ENCODE peak calls at places on chromosomes 5 and 9, in nine cellular contexts. One of them, this sample, is unnamed.

GRCh38 chr5:34028349-34028748 is 14.7 kb downstream of the C1QTNF3 start:
- DNase-seq in fibroblast of mammary gland: no peak
- DNase-seq in HS-5: no peak
- DNase-seq in NAMALWA: no peak
- DNase-seq in NCI-H2081: no peak
- DNase-seq in memory B cell: no peak
- DNase-seq in HT1080: no peak
- DNase-seq in colonic mucosa: no peak
- DNase-seq in ACHN: no peak
- DNase-seq in this sample: no peak

GRCh38 chr5:73701566-73701965 is 75.6 kb downstream of the ARHGEF28 start:
- DNase-seq in fibroblast of mammary gland: peak
- DNase-seq in HS-5: no peak
- DNase-seq in NAMALWA: no peak
- DNase-seq in NCI-H2081: no peak
- DNase-seq in memory B cell: no peak
- DNase-seq in HT1080: no peak
- DNase-seq in colonic mucosa: no peak
- DNase-seq in ACHN: no peak
- DNase-seq in this sample: no peak

GRCh38 chr5:159096555-159097460 is 2.9 kb downstream of the EBF1 start:
- DNase-seq in fibroblast of mammary gland: no peak
- DNase-seq in HS-5: no peak
- DNase-seq in NAMALWA: no peak
- DNase-seq in NCI-H2081: no peak
- DNase-seq in memory B cell: no peak
- DNase-seq in HT1080: no peak
- DNase-seq in colonic mucosa: no peak
- DNase-seq in ACHN: no peak
- DNase-seq in this sample: no peak

GRCh38 chr5:127442085-127442484 is 75.4 kb upstream of the PRRC1 start:
- DNase-seq in fibroblast of mammary gland: peak
- DNase-seq in HS-5: no peak
- DNase-seq in NAMALWA: peak
- DNase-seq in NCI-H2081: no peak
- DNase-seq in memory B cell: no peak
- DNase-seq in HT1080: no peak
- DNase-seq in colonic mucosa: no peak
- DNase-seq in ACHN: no peak
- DNase-seq in this sample: no peak

GRCh38 chr5:168047043-168047668 is 244.3 kb upstream of the WWC1 start:
- DNase-seq in fibroblast of mammary gland: peak
- DNase-seq in HS-5: peak
- DNase-seq in NAMALWA: peak
- DNase-seq in NCI-H2081: peak
- DNase-seq in memory B cell: no peak
- DNase-seq in HT1080: peak
- DNase-seq in colonic mucosa: peak
- DNase-seq in ACHN: peak
- DNase-seq in this sample: peak

GRCh38 chr9:100465270-100465669 is 7.7 kb upstream of the TMEFF1 start:
- DNase-seq in fibroblast of mammary gland: no peak
- DNase-seq in HS-5: no peak
- DNase-seq in NAMALWA: no peak
- DNase-seq in NCI-H2081: no peak
- DNase-seq in memory B cell: no peak
- DNase-seq in HT1080: no peak
- DNase-seq in colonic mucosa: no peak
- DNase-seq in ACHN: no peak
- DNase-seq in this sample: no peak

GRCh38 chr9:86944974-86945867 is 2.1 kb downstream of the GAS1 start:
- DNase-seq in fibroblast of mammary gland: no peak
- DNase-seq in HS-5: peak
- DNase-seq in NAMALWA: no peak
- DNase-seq in NCI-H2081: no peak
- DNase-seq in memory B cell: no peak
- DNase-seq in HT1080: no peak
- DNase-seq in colonic mucosa: no peak
- DNase-seq in ACHN: no peak
- DNase-seq in this sample: no peak

GRCh38 chr9:91805031-91805430 is 145.0 kb downstream of the ROR2 start:
- DNase-seq in fibroblast of mammary gland: no peak
- DNase-seq in HS-5: no peak
- DNase-seq in NAMALWA: no peak
- DNase-seq in NCI-H2081: no peak
- DNase-seq in memory B cell: no peak
- DNase-seq in HT1080: no peak
- DNase-seq in colonic mucosa: no peak
- DNase-seq in ACHN: no peak
- DNase-seq in this sample: no peak

GRCh38 chr5:133225671-133226152 is 173.9 kb downstream of the HSPA4 start:
- DNase-seq in fibroblast of mammary gland: peak
- DNase-seq in HS-5: no peak
- DNase-seq in NAMALWA: no peak
- DNase-seq in NCI-H2081: no peak
- DNase-seq in memory B cell: no peak
- DNase-seq in HT1080: no peak
- DNase-seq in colonic mucosa: peak
- DNase-seq in ACHN: peak
- DNase-seq in this sample: no peak

GRCh38 chr9:13461588-13461987 is 182.1 kb upstream of the MPDZ start:
- DNase-seq in fibroblast of mammary gland: no peak
- DNase-seq in HS-5: no peak
- DNase-seq in NAMALWA: no peak
- DNase-seq in NCI-H2081: no peak
- DNase-seq in memory B cell: no peak
- DNase-seq in HT1080: no peak
- DNase-seq in colonic mucosa: no peak
- DNase-seq in ACHN: no peak
- DNase-seq in this sample: no peak

GRCh38 chr9:76699966-76700365 is 64.3 kb upstream of the PCA3 start:
- DNase-seq in fibroblast of mammary gland: peak
- DNase-seq in HS-5: no peak
- DNase-seq in NAMALWA: no peak
- DNase-seq in NCI-H2081: no peak
- DNase-seq in memory B cell: no peak
- DNase-seq in HT1080: peak
- DNase-seq in colonic mucosa: no peak
- DNase-seq in ACHN: no peak
- DNase-seq in this sample: peak

GRCh38 chr9:37415011-37415719 is 7.3 kb upstream of the GRHPR start:
- DNase-seq in fibroblast of mammary gland: peak
- DNase-seq in HS-5: peak
- DNase-seq in NAMALWA: peak
- DNase-seq in NCI-H2081: peak
- DNase-seq in memory B cell: peak
- DNase-seq in HT1080: peak
- DNase-seq in colonic mucosa: peak
- DNase-seq in ACHN: peak
- DNase-seq in this sample: peak

GRCh38 chr5:125750538-125751186 is 672.5 kb upstream of the GRAMD2B start:
- DNase-seq in fibroblast of mammary gland: no peak
- DNase-seq in HS-5: no peak
- DNase-seq in NAMALWA: no peak
- DNase-seq in NCI-H2081: no peak
- DNase-seq in memory B cell: no peak
- DNase-seq in HT1080: peak
- DNase-seq in colonic mucosa: no peak
- DNase-seq in ACHN: no peak
- DNase-seq in this sample: no peak

GRCh38 chr5:63687854-63688253 is 274.4 kb downstream of the HTR1A start:
- DNase-seq in fibroblast of mammary gland: no peak
- DNase-seq in HS-5: no peak
- DNase-seq in NAMALWA: no peak
- DNase-seq in NCI-H2081: no peak
- DNase-seq in memory B cell: no peak
- DNase-seq in HT1080: no peak
- DNase-seq in colonic mucosa: no peak
- DNase-seq in ACHN: no peak
- DNase-seq in this sample: no peak

GRCh38 chr9:95901506-95901905 is 26.0 kb downstream of the ERCC6L2 start:
- DNase-seq in fibroblast of mammary gland: no peak
- DNase-seq in HS-5: no peak
- DNase-seq in NAMALWA: no peak
- DNase-seq in NCI-H2081: peak
- DNase-seq in memory B cell: no peak
- DNase-seq in HT1080: no peak
- DNase-seq in colonic mucosa: peak
- DNase-seq in ACHN: no peak
- DNase-seq in this sample: no peak

GRCh38 chr5:123610665-123611406 is 98.9 kb downstream of the CSNK1G3 start:
- DNase-seq in fibroblast of mammary gland: peak
- DNase-seq in HS-5: peak
- DNase-seq in NAMALWA: peak
- DNase-seq in NCI-H2081: peak
- DNase-seq in memory B cell: peak
- DNase-seq in HT1080: peak
- DNase-seq in colonic mucosa: peak
- DNase-seq in ACHN: peak
- DNase-seq in this sample: peak

GRCh38 chr9:90659626-90660364 is 17.2 kb upstream of the DIRAS2 start:
- DNase-seq in fibroblast of mammary gland: peak
- DNase-seq in HS-5: peak
- DNase-seq in NAMALWA: no peak
- DNase-seq in NCI-H2081: peak
- DNase-seq in memory B cell: no peak
- DNase-seq in HT1080: peak
- DNase-seq in colonic mucosa: no peak
- DNase-seq in ACHN: peak
- DNase-seq in this sample: peak

GRCh38 chr5:179309751-179310320 is 35.4 kb downstream of the ADAMTS2 start:
- DNase-seq in fibroblast of mammary gland: no peak
- DNase-seq in HS-5: no peak
- DNase-seq in NAMALWA: no peak
- DNase-seq in NCI-H2081: no peak
- DNase-seq in memory B cell: no peak
- DNase-seq in HT1080: no peak
- DNase-seq in colonic mucosa: no peak
- DNase-seq in ACHN: no peak
- DNase-seq in this sample: no peak

GRCh38 chr5:73519531-73520283 is 21.5 kb downstream of the BTF3 start:
- DNase-seq in fibroblast of mammary gland: peak
- DNase-seq in HS-5: peak
- DNase-seq in NAMALWA: peak
- DNase-seq in NCI-H2081: peak
- DNase-seq in memory B cell: peak
- DNase-seq in HT1080: peak
- DNase-seq in colonic mucosa: peak
- DNase-seq in ACHN: peak
- DNase-seq in this sample: peak

GRCh38 chr9:108017671-108018070 is 528.1 kb upstream of the KLF4 start:
- DNase-seq in fibroblast of mammary gland: no peak
- DNase-seq in HS-5: no peak
- DNase-seq in NAMALWA: no peak
- DNase-seq in NCI-H2081: no peak
- DNase-seq in memory B cell: no peak
- DNase-seq in HT1080: no peak
- DNase-seq in colonic mucosa: no peak
- DNase-seq in ACHN: no peak
- DNase-seq in this sample: no peak

GRCh38 chr9:7185612-7186011 is 427.8 kb downstream of the KDM4C start:
- DNase-seq in fibroblast of mammary gland: peak
- DNase-seq in HS-5: peak
- DNase-seq in NAMALWA: no peak
- DNase-seq in NCI-H2081: no peak
- DNase-seq in memory B cell: no peak
- DNase-seq in HT1080: peak
- DNase-seq in colonic mucosa: no peak
- DNase-seq in ACHN: peak
- DNase-seq in this sample: peak

GRCh38 chr5:103232393-103232999 is 26.1 kb upstream of the MACIR start:
- DNase-seq in fibroblast of mammary gland: peak
- DNase-seq in HS-5: no peak
- DNase-seq in NAMALWA: peak
- DNase-seq in NCI-H2081: peak
- DNase-seq in memory B cell: no peak
- DNase-seq in HT1080: peak
- DNase-seq in colonic mucosa: no peak
- DNase-seq in ACHN: peak
- DNase-seq in this sample: no peak

GRCh38 chr5:134403951-134404350 is 7.7 kb downstream of the CDKN2AIPNL start:
- DNase-seq in fibroblast of mammary gland: no peak
- DNase-seq in HS-5: no peak
- DNase-seq in NAMALWA: no peak
- DNase-seq in NCI-H2081: no peak
- DNase-seq in memory B cell: no peak
- DNase-seq in HT1080: no peak
- DNase-seq in colonic mucosa: no peak
- DNase-seq in ACHN: no peak
- DNase-seq in this sample: no peak

GRCh38 chr9:124385623-124386022 is 29.6 kb downstream of the PSMB7 start:
- DNase-seq in fibroblast of mammary gland: no peak
- DNase-seq in HS-5: no peak
- DNase-seq in NAMALWA: no peak
- DNase-seq in NCI-H2081: peak
- DNase-seq in memory B cell: no peak
- DNase-seq in HT1080: no peak
- DNase-seq in colonic mucosa: no peak
- DNase-seq in ACHN: no peak
- DNase-seq in this sample: no peak

GRCh38 chr5:150560401-150561191 is 52.7 kb downstream of the NDST1 start:
- DNase-seq in fibroblast of mammary gland: peak
- DNase-seq in HS-5: no peak
- DNase-seq in NAMALWA: peak
- DNase-seq in NCI-H2081: peak
- DNase-seq in memory B cell: peak
- DNase-seq in HT1080: peak
- DNase-seq in colonic mucosa: peak
- DNase-seq in ACHN: peak
- DNase-seq in this sample: no peak

GRCh38 chr9:70618784-70619183 is 204.3 kb upstream of the KLF9 start:
- DNase-seq in fibroblast of mammary gland: peak
- DNase-seq in HS-5: no peak
- DNase-seq in NAMALWA: no peak
- DNase-seq in NCI-H2081: no peak
- DNase-seq in memory B cell: no peak
- DNase-seq in HT1080: no peak
- DNase-seq in colonic mucosa: no peak
- DNase-seq in ACHN: no peak
- DNase-seq in this sample: no peak

GRCh38 chr5:93596676-93597441 is 13.8 kb downstream of the NR2F1 start:
- DNase-seq in fibroblast of mammary gland: no peak
- DNase-seq in HS-5: no peak
- DNase-seq in NAMALWA: no peak
- DNase-seq in NCI-H2081: no peak
- DNase-seq in memory B cell: no peak
- DNase-seq in HT1080: no peak
- DNase-seq in colonic mucosa: peak
- DNase-seq in ACHN: no peak
- DNase-seq in this sample: no peak

GRCh38 chr5:84088996-84089395 is 295.7 kb downstream of the EDIL3 start:
- DNase-seq in fibroblast of mammary gland: peak
- DNase-seq in HS-5: no peak
- DNase-seq in NAMALWA: peak
- DNase-seq in NCI-H2081: peak
- DNase-seq in memory B cell: no peak
- DNase-seq in HT1080: peak
- DNase-seq in colonic mucosa: peak
- DNase-seq in ACHN: peak
- DNase-seq in this sample: no peak

GRCh38 chr5:98296426-98296825 is 477.0 kb upstream of the RGMB start:
- DNase-seq in fibroblast of mammary gland: peak
- DNase-seq in HS-5: no peak
- DNase-seq in NAMALWA: no peak
- DNase-seq in NCI-H2081: no peak
- DNase-seq in memory B cell: no peak
- DNase-seq in HT1080: peak
- DNase-seq in colonic mucosa: no peak
- DNase-seq in ACHN: no peak
- DNase-seq in this sample: peak

GRCh38 chr5:39080597-39081204 is 6.5 kb upstream of the RICTOR start:
- DNase-seq in fibroblast of mammary gland: peak
- DNase-seq in HS-5: no peak
- DNase-seq in NAMALWA: peak
- DNase-seq in NCI-H2081: peak
- DNase-seq in memory B cell: peak
- DNase-seq in HT1080: no peak
- DNase-seq in colonic mucosa: peak
- DNase-seq in ACHN: peak
- DNase-seq in this sample: no peak

GRCh38 chr9:120436937-120437592 is 142.9 kb downstream of the CDK5RAP2 start:
- DNase-seq in fibroblast of mammary gland: peak
- DNase-seq in HS-5: no peak
- DNase-seq in NAMALWA: no peak
- DNase-seq in NCI-H2081: no peak
- DNase-seq in memory B cell: no peak
- DNase-seq in HT1080: no peak
- DNase-seq in colonic mucosa: no peak
- DNase-seq in ACHN: no peak
- DNase-seq in this sample: no peak

This sample was measured in non-pigmented ciliary epithelial cell.